ENCODE peak calls at places on chromosomes 12 and 14, in six cellular contexts. N is dorsolateral prefrontal cortex; E is CD8-positive, alpha-beta T cell; Y is keratinocyte; Q is CD4-positive, alpha-beta T cell; F is tibial nerve. H is an unnamed sample.

GRCh38 chr12:117494833-117495714 is 133.6 kb upstream of the NOS1 start:
- DNase-seq in N (no peak), E (no peak), Y (no peak), Q (no peak), F (no peak), H (no peak)

GRCh38 chr12:48004941-48005749 is 869 bp upstream of the COL2A1 start:
- DNase-seq in N (peak), E (no peak), Y (no peak), Q (no peak), F (no peak), H (no peak)

GRCh38 chr12:8697476-8698131 is at the start of gene RIMKLB:
- DNase-seq in N (peak), E (peak), Y (no peak), Q (peak), F (peak), H (no peak)

GRCh38 chr12:48454675-48455074 is 17.7 kb upstream of the ANP32D start:
- DNase-seq in N (no peak), E (no peak), Y (no peak), Q (no peak), F (no peak), H (no peak)

GRCh38 chr12:110619534-110619953 is 5.6 kb downstream of the TCTN1 start:
- DNase-seq in N (no peak), E (peak), Y (no peak), Q (no peak), F (no peak), H (no peak)

GRCh38 chr14:105484069-105484996 is 2.4 kb upstream of the CRIP1 start:
- DNase-seq in N (no peak), E (peak), Y (no peak), Q (peak), F (no peak), H (no peak)

GRCh38 chr12:53659011-53659551 is 16.8 kb downstream of the ATP5MC2 start:
- DNase-seq in N (peak), E (no peak), Y (no peak), Q (no peak), F (peak), H (no peak)

GRCh38 chr14:29925736-29926135 is 1.9 kb downstream of the PRKD1 start:
- DNase-seq in N (no peak), E (no peak), Y (no peak), Q (no peak), F (no peak), H (no peak)

GRCh38 chr14:97456497-97456896 is 659.3 kb downstream of the VRK1 start:
- DNase-seq in N (no peak), E (no peak), Y (no peak), Q (no peak), F (no peak), H (no peak)

GRCh38 chr12:75990189-75990912 is 41.2 kb downstream of the PHLDA1 start:
- DNase-seq in N (no peak), E (no peak), Y (no peak), Q (no peak), F (no peak), H (no peak)

GRCh38 chr12:54175130-54175963 is 13.4 kb downstream of the SMUG1 start:
- DNase-seq in N (no peak), E (no peak), Y (no peak), Q (no peak), F (no peak), H (no peak)

GRCh38 chr12:130872179-130873096 is 572 bp downstream of the RAN start:
- DNase-seq in N (peak), E (peak), Y (no peak), Q (peak), F (no peak), H (no peak)

DNA sequence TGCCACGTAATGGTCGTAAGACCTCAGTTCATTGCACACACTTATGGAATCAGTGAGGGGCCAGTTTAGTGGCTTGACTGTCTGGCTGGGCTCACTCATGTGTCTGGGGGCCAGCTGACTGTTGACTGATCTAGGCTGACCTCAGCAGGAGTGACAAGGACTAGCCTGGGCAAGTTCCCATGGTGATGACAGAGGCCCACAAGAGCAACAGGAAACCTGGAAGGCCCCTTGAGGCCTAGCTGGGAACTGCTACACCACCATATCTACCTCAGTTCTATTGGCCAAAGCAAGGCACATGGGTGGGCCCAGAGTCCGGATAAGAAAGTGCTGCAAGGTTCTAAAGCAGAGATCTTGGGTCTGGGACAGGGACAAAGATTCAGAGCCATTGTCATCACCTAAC is 21.3 kb upstream of the RFLNA start:
- DNase-seq in N (no peak), E (no peak), Y (peak), Q (no peak), F (no peak), H (no peak)
- TF ChIP-seq CTCF in N (no peak), E (no peak), Y (peak), Q (no peak), F (no peak), H (no peak)

GRCh38 chr14:49679271-49679670 is 8.7 kb downstream of the POLE2 start:
- DNase-seq in N (no peak), E (no peak), Y (no peak), Q (no peak), F (no peak), H (no peak)

GRCh38 chr14:49673586-49673985 is 14.4 kb downstream of the POLE2 start:
- DNase-seq in N (no peak), E (no peak), Y (no peak), Q (no peak), F (no peak), H (no peak)

DNA sequence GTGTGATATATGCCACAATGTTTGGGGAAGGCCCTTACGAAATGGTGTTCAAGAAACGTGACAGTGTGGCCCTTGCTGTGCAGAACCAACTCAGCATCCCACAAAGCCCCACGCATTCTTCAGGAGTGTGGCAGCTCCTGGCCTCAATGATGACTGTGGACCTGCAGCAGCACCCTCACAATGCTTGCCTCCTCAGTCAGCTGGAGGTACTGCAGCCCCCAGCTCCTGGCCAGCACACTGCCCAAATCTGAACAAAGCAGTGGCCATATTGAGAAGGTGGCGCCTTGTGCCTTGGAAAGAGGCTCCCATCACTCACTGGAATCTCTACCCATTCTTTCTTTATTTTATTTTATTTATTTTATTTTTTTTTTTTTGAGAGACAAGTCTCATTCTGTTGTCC is 10.4 kb downstream of the POLE2 start:
- DNase-seq in N (no peak), E (no peak), Y (no peak), Q (no peak), F (no peak), H (no peak)
- TF ChIP-seq CTCF in N (peak), E (no peak), Y (no peak), Q (no peak), F (no peak), H (no peak)

GRCh38 chr12:71216725-71217579 is 59.2 kb upstream of the TSPAN8 start:
- DNase-seq in N (no peak), E (no peak), Y (no peak), Q (no peak), F (no peak), H (peak)
- TF ChIP-seq CTCF in N (peak), E (no peak), Y (peak), Q (peak), F (peak), H (peak)

GRCh38 chr12:114694436-114695304 is 10.7 kb upstream of the TBX3 start:
- DNase-seq in N (no peak), E (no peak), Y (no peak), Q (no peak), F (no peak), H (no peak)

GRCh38 chr12:114695305-114695592 is 11.3 kb upstream of the TBX3 start:
- DNase-seq in N (no peak), E (no peak), Y (no peak), Q (no peak), F (no peak), H (no peak)

GRCh38 chr12:114697741-114698565 is 14.0 kb upstream of the TBX3 start:
- DNase-seq in N (no peak), E (no peak), Y (no peak), Q (no peak), F (no peak), H (no peak)

GRCh38 chr12:114697246-114697716 is 13.3 kb upstream of the TBX3 start:
- DNase-seq in N (no peak), E (no peak), Y (no peak), Q (no peak), F (no peak), H (no peak)

DNA sequence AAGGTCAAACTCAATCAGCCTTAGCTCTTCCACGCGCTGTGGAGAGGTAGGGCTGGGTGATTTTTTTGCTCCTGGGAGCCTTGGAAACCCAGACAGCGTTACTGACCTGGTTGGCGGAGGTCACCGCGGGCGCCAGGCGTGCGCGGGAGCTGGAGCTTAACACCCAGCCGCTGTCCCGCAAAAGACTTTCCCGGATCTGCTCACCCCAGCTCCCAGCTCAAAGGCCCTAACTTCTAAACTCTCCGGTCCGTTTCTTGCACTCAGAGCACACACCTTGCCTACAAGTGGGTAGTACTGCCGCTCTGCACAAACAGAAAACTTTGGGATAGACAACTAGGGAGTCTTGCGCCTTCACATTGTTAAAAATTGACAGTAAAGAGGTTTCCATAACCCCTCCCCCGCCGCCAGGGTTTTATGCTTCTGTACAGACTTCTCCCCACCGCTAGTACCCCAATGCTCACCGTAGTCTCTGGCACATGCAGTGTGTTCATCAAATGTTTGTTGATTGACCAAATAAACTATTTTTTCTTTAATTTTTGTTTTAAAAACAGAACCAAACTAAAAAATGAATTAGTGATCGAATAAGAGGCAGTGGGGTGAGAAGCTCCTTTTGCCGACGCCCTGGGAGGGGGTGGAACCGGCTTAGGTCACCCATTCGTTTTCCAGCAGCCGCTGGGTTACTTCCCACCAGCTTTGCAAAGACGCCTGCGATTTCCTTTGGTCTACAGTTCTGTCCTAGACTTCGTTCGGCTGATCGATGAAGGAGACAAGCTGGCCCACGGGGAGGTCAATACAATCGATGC is 12.7 kb upstream of the TBX3 start:
- DNase-seq in N (no peak), E (no peak), Y (no peak), Q (no peak), F (no peak), H (no peak)
- TF ChIP-seq CTCF in N (no peak), E (no peak), Y (no peak), Q (no peak), F (no peak), H (no peak)

DNA sequence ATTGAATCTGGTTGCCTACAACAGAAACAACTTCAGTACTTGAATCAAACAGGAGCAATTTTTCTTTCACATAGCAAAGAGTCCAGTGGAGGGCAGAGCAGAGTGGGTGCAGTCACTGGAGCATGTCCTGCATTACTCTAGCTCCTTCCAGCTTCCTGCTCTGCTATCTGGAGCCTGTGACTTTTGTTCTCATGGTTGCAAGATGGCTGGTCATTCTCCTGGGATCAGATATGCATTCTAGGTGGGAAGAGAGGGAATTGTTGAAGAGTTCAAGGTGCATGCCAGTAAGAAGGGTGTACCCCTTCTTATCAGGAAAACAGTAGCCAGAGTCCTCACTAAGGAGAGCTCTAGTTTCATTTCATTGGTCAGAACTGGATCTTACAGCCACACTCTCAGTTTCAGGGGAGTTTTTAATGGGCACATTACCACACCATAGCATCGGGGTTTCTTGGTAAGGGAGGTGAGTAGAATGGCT is 8.0 kb downstream of the IFT43 start:
- DNase-seq in N (no peak), E (no peak), Y (no peak), Q (no peak), F (no peak), H (no peak)
- TF ChIP-seq CTCF in N (no peak), E (no peak), Y (no peak), Q (no peak), F (no peak), H (no peak)

GRCh38 chr12:700061-700460 is 36.8 kb upstream of the NINJ2 start:
- DNase-seq in N (no peak), E (no peak), Y (no peak), Q (no peak), F (no peak), H (no peak)
- TF ChIP-seq CTCF in N (peak), E (no peak), Y (no peak), Q (no peak), F (no peak), H (no peak)

DNA sequence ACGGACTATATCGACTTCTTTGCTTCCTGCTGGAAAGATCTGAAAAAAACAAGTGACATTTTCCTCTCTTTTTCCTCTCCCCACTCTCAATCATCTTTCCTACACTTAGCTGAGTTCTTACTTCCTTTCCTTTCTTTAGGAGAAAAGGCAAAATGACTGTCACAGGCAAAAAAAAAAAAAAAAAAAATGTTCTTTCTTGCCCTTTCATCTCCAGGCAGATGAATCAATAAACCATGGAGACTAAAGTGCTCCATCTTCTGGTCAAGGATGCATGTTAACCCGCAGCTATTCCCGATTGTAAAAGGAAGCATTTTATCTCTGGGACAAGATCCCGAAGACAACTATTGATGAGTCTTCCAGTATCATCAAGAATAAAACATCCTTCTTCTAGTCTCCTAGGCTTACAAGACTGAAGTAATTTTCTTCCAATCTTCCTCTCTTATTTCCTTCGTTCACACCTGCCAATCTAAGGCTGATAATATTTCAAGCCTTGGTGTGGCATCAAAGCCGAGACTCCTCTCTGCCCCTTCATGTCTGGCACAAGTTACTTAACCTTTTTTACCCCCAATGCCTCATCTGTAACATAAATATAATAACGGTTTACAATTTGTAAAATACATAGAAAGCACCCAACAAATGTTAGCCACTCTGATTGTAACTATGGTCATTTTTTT is 94.2 kb upstream of the PLEKHG7 start:
- DNase-seq in N (no peak), E (no peak), Y (no peak), Q (no peak), F (no peak), H (no peak)
- TF ChIP-seq CTCF in N (peak), E (no peak), Y (peak), Q (peak), F (peak), H (peak)

GRCh38 chr14:78170203-78170602 is at the start of gene NRXN3:
- DNase-seq in N (peak), E (no peak), Y (no peak), Q (no peak), F (no peak), H (no peak)

GRCh38 chr14:78162202-78162601 is 8.0 kb upstream of the NRXN3 start:
- DNase-seq in N (peak), E (no peak), Y (no peak), Q (no peak), F (no peak), H (no peak)

GRCh38 chr14:78164226-78164853 is 5.8 kb upstream of the NRXN3 start:
- DNase-seq in N (no peak), E (no peak), Y (no peak), Q (no peak), F (no peak), H (no peak)
- TF ChIP-seq CTCF in N (peak), E (no peak), Y (peak), Q (no peak), F (no peak), H (peak)

GRCh38 chr14:57574617-57575288 is 81.1 kb upstream of the CCDC198 start:
- DNase-seq in N (no peak), E (no peak), Y (no peak), Q (no peak), F (no peak), H (no peak)
- TF ChIP-seq CTCF in N (no peak), E (no peak), Y (no peak), Q (no peak), F (no peak), H (no peak)

GRCh38 chr12:12975322-12976077 is 23.5 kb upstream of the GPRC5D start:
- DNase-seq in N (peak), E (no peak), Y (no peak), Q (no peak), F (no peak), H (no peak)
- TF ChIP-seq CTCF in N (peak), E (no peak), Y (peak), Q (no peak), F (peak), H (peak)

H was measured in AG09319.